ENCODE peak calls at places on chromosomes 7 and 10, in ten cellular contexts. Z is frontal cortex; J is T-helper 1 cell; O is adrenal gland; T is CD4-positive, CD25-positive, alpha-beta regulatory T cell; K is HFF-Myc; L is midbrain; S is GDM1; A is activated CD8-positive, alpha-beta memory T cell treated with anti-CD3 and anti-CD28 coated beads for 1 hour; C is choroid plexus epithelial cell. Y is an unnamed sample.

GRCh38 chr10:132986978-132987377 is 44.6 kb upstream of the CFAP46 start:
- DNase-seq in K (no peak), Z (no peak), C (no peak), S (no peak), T (no peak), A (no peak), J (no peak), O (no peak), L (no peak), Y (no peak)

GRCh38 chr10:90787906-90788491 is 69.8 kb downstream of the HTR7 start:
- DNase-seq in A (no peak), O (peak), Z (no peak), C (peak), K (no peak), L (no peak), T (peak), J (no peak), S (peak), Y (no peak)

GRCh38 chr7:17781491-17782215 is 158.6 kb downstream of the SNX13 start:
- DNase-seq in J (no peak), O (no peak), T (no peak), A (no peak), K (peak), S (no peak), C (peak), Z (no peak), L (no peak), Y (no peak)

GRCh38 chr10:96643920-96644319 is 57.1 kb upstream of the TM9SF3 start:
- DNase-seq in O (no peak), A (no peak), T (no peak), K (no peak), J (no peak), S (no peak), Z (no peak), L (no peak), C (no peak), Y (no peak)

GRCh38 chr7:104903044-104903443 is 111.0 kb upstream of the KMT2E start:
- DNase-seq in O (no peak), T (no peak), L (no peak), S (no peak), C (no peak), A (no peak), K (no peak), J (no peak), Z (no peak), Y (no peak)

GRCh38 chr7:134702366-134703240 is 56.0 kb downstream of the BPGM start:
- DNase-seq in K (no peak), O (no peak), J (no peak), Z (no peak), A (no peak), L (no peak), S (no peak), T (no peak), C (peak), Y (no peak)

GRCh38 chr7:22219036-22219435 is 137.9 kb downstream of the RAPGEF5 start:
- DNase-seq in S (no peak), A (no peak), T (no peak), J (no peak), Z (peak), K (no peak), L (peak), C (peak), O (no peak), Y (no peak)

GRCh38 chr10:5071411-5072198 is 22.6 kb upstream of the AKR1C3 start:
- DNase-seq in C (peak), T (no peak), A (no peak), K (peak), L (peak), O (peak), J (no peak), S (peak), Z (no peak), Y (no peak)

GRCh38 chr7:131111081-131111576 is 216.5 kb upstream of the MKLN1 start:
- DNase-seq in L (no peak), A (no peak), Z (no peak), O (no peak), S (no peak), J (peak), C (peak), K (no peak), T (peak), Y (no peak)

GRCh38 chr7:29839302-29839701 is 33.0 kb downstream of the WIPF3 start:
- DNase-seq in K (peak), A (no peak), Z (no peak), T (no peak), L (no peak), O (peak), C (peak), J (no peak), S (no peak), Y (no peak)

GRCh38 chr7:107220356-107220755 is 51.6 kb downstream of the HBP1 start:
- DNase-seq in L (no peak), O (no peak), Z (no peak), A (no peak), J (no peak), S (no peak), K (no peak), T (no peak), C (no peak), Y (no peak)

GRCh38 chr10:132452651-132453469 is 55.9 kb downstream of the PWWP2B start:
- DNase-seq in A (peak), J (peak), L (peak), C (peak), T (peak), Z (peak), S (peak), K (no peak), O (peak), Y (no peak)

GRCh38 chr10:5284311-5285057 is 80.3 kb upstream of the UCN3 start:
- DNase-seq in L (no peak), K (no peak), C (peak), Z (no peak), A (no peak), S (peak), J (peak), O (no peak), T (no peak), Y (no peak)

GRCh38 chr10:114396455-114396854 is 7.8 kb downstream of the AFAP1L2 start:
- DNase-seq in C (no peak), O (no peak), S (no peak), L (no peak), K (no peak), A (no peak), J (no peak), Z (no peak), T (no peak), Y (no peak)

GRCh38 chr10:103722632-103723031 is 132.7 kb downstream of the SH3PXD2A start:
- DNase-seq in K (no peak), O (no peak), L (no peak), S (no peak), T (no peak), J (no peak), A (no peak), Z (no peak), C (no peak), Y (no peak)

GRCh38 chr10:97081621-97082235 is 104.0 kb downstream of the SLIT1 start:
- DNase-seq in Z (peak), C (peak), J (peak), T (peak), O (peak), L (peak), S (peak), K (peak), A (peak), Y (no peak)

GRCh38 chr7:153320728-153321127 is 561.2 kb downstream of the ACTR3B start:
- DNase-seq in J (no peak), T (no peak), C (no peak), O (no peak), S (no peak), Z (no peak), K (no peak), L (no peak), A (no peak), Y (no peak)

GRCh38 chr7:29807179-29807841 is 1.0 kb downstream of the WIPF3 start:
- DNase-seq in K (no peak), C (no peak), A (no peak), J (no peak), Z (no peak), L (no peak), O (peak), S (no peak), T (no peak), Y (no peak)

GRCh38 chr7:145692237-145692950 is 424.2 kb upstream of the CNTNAP2 start:
- DNase-seq in T (no peak), S (no peak), J (no peak), O (no peak), C (peak), Z (no peak), K (no peak), L (no peak), A (no peak), Y (no peak)

GRCh38 chr7:17304926-17305325 is 6.5 kb downstream of the AHR start:
- DNase-seq in T (no peak), S (no peak), K (peak), L (no peak), Z (no peak), J (peak), A (no peak), C (peak), O (no peak), Y (no peak)

GRCh38 chr7:23768022-23768421 is 58.0 kb downstream of the STK31 start:
- DNase-seq in T (no peak), Z (no peak), K (no peak), J (no peak), S (no peak), L (no peak), A (no peak), C (no peak), O (no peak), Y (no peak)

GRCh38 chr7:12583181-12583580 is 12.7 kb downstream of the SCIN start:
- DNase-seq in S (no peak), T (no peak), O (no peak), K (no peak), A (no peak), Z (no peak), C (no peak), J (no peak), L (no peak), Y (no peak)

GRCh38 chr7:106029941-106030340 is 66.9 kb downstream of the CDHR3 start:
- DNase-seq in K (no peak), O (no peak), J (no peak), T (no peak), C (no peak), A (no peak), L (no peak), S (no peak), Z (no peak), Y (no peak)

GRCh38 chr7:43674559-43675436 is 54.5 kb downstream of the COA1 start:
- DNase-seq in O (no peak), K (no peak), C (peak), J (no peak), Z (no peak), A (no peak), L (no peak), S (no peak), T (no peak), Y (no peak)

GRCh38 chr7:25122373-25122772 is 2.7 kb downstream of the CYCS start:
- DNase-seq in J (no peak), S (no peak), O (no peak), C (peak), Z (no peak), K (no peak), A (no peak), L (no peak), T (no peak), Y (no peak)

GRCh38 chr7:118902600-118902999 is 678.1 kb downstream of the ANKRD7 start:
- DNase-seq in T (no peak), J (no peak), Z (no peak), O (no peak), L (no peak), C (no peak), K (no peak), A (no peak), S (no peak), Y (no peak)

GRCh38 chr7:127799535-127800305 is 147.7 kb downstream of the SND1 start:
- DNase-seq in L (no peak), C (no peak), A (no peak), K (no peak), Z (no peak), J (no peak), O (no peak), T (no peak), S (no peak), Y (no peak)

GRCh38 chr10:118986815-118987790 is 42.4 kb upstream of the NANOS1 start:
- DNase-seq in T (no peak), L (no peak), C (no peak), Z (no peak), K (no peak), J (peak), O (no peak), S (no peak), A (no peak), Y (no peak)

GRCh38 chr7:128076831-128077271 is 45.6 kb upstream of the LRRC4 start:
- DNase-seq in J (no peak), L (peak), S (no peak), O (peak), K (no peak), T (no peak), C (peak), Z (no peak), A (no peak), Y (no peak)

GRCh38 chr7:123609883-123610239 is 8.2 kb downstream of the ASB15 start:
- DNase-seq in T (no peak), J (no peak), L (no peak), A (no peak), O (no peak), S (no peak), K (no peak), Z (no peak), C (no peak), Y (no peak)

GRCh38 chr10:120887482-120887881 is 36.3 kb downstream of the WDR11 start:
- DNase-seq in S (no peak), A (no peak), L (no peak), O (no peak), Z (no peak), C (no peak), T (no peak), K (no peak), J (no peak), Y (no peak)

GRCh38 chr10:49151481-49151880 is 17.7 kb upstream of the FAM170B start:
- DNase-seq in Z (no peak), K (no peak), O (no peak), S (no peak), T (no peak), A (no peak), C (no peak), J (no peak), L (no peak), Y (no peak)

GRCh38 chr10:132615346-132616169 is 78.0 kb downstream of the INPP5A start:
- DNase-seq in K (no peak), L (no peak), A (no peak), J (no peak), S (no peak), C (no peak), T (no peak), Z (no peak), O (no peak), Y (no peak)

GRCh38 chr10:52517017-52517416 is 202.9 kb downstream of the DKK1 start:
- DNase-seq in C (no peak), A (no peak), T (no peak), J (no peak), Z (no peak), L (no peak), O (no peak), S (no peak), K (no peak), Y (no peak)

GRCh38 chr7:149615690-149616270 is 118.2 kb upstream of the ZNF746 start:
- DNase-seq in A (no peak), O (no peak), C (no peak), L (no peak), S (no peak), K (no peak), T (no peak), Z (no peak), J (no peak), Y (no peak)

GRCh38 chr10:3681642-3682554 is 103.1 kb downstream of the KLF6 start:
- DNase-seq in C (peak), Z (no peak), O (no peak), L (no peak), A (no peak), T (no peak), S (no peak), K (no peak), J (no peak), Y (no peak)